ENCODE peak calls at places on chromosomes 7 and 10, in five cellular contexts. One of them, this sample, is unnamed. For H3K9me3, the result is how much of the 10 kb centered on the place peaks cover.

GRCh38 chr10:48296699-48297098 is 9.8 kb upstream of the MAPK8 start:
- DNase-seq in spleen: no peak
- DNase-seq in PC-9: no peak
- DNase-seq in A549: no peak
- DNase-seq in suprapubic skin: no peak
- DNase-seq in this sample: no peak

GRCh38 chr10:62861507-62861906 is 45.3 kb upstream of the EGR2 start:
- DNase-seq in spleen: no peak
- DNase-seq in PC-9: no peak
- DNase-seq in A549: no peak
- DNase-seq in suprapubic skin: no peak
- DNase-seq in this sample: no peak

GRCh38 chr10:19730071-19730470 is 86.2 kb upstream of the PLXDC2 start:
- DNase-seq in spleen: no peak
- DNase-seq in PC-9: no peak
- DNase-seq in A549: no peak
- DNase-seq in suprapubic skin: no peak
- DNase-seq in this sample: no peak

GRCh38 chr10:29407280-29407858 is 118.5 kb downstream of the LYZL1 start:
- DNase-seq in spleen: no peak
- DNase-seq in PC-9: no peak
- DNase-seq in A549: peak
- DNase-seq in suprapubic skin: no peak
- DNase-seq in this sample: no peak

GRCh38 chr10:100982916-100983830 is 4.1 kb downstream of the MRPL43 start:
- DNase-seq in spleen: peak
- DNase-seq in PC-9: no peak
- DNase-seq in A549: no peak
- DNase-seq in suprapubic skin: peak
- DNase-seq in this sample: no peak

GRCh38 chr10:23826399-23826798 is 382.5 kb upstream of the KIAA1217 start:
- DNase-seq in spleen: no peak
- DNase-seq in PC-9: no peak
- DNase-seq in A549: peak
- DNase-seq in suprapubic skin: no peak
- DNase-seq in this sample: no peak

GRCh38 chr10:86188796-86189558 is 177.6 kb downstream of the GRID1 start:
- DNase-seq in spleen: peak
- DNase-seq in PC-9: no peak
- DNase-seq in A549: no peak
- DNase-seq in suprapubic skin: peak
- DNase-seq in this sample: no peak

GRCh38 chr10:68239596-68240150 is 7.8 kb upstream of the ATOH7 start:
- DNase-seq in spleen: no peak
- DNase-seq in PC-9: no peak
- DNase-seq in A549: no peak
- DNase-seq in suprapubic skin: no peak
- DNase-seq in this sample: no peak

GRCh38 chr10:8375137-8375536 is 320.6 kb downstream of the GATA3 start:
- DNase-seq in spleen: no peak
- DNase-seq in PC-9: no peak
- DNase-seq in A549: no peak
- DNase-seq in suprapubic skin: no peak
- DNase-seq in this sample: no peak

GRCh38 chr7:28984631-28985030 is 26.5 kb upstream of the TRIL start:
- DNase-seq in spleen: no peak
- DNase-seq in PC-9: peak
- DNase-seq in A549: no peak
- DNase-seq in suprapubic skin: no peak
- DNase-seq in this sample: no peak

GRCh38 chr7:3267928-3268690 is 32.9 kb upstream of the SDK1 start:
- DNase-seq in spleen: no peak
- DNase-seq in PC-9: peak
- DNase-seq in A549: peak
- DNase-seq in suprapubic skin: no peak
- DNase-seq in this sample: no peak

GRCh38 chr10:36023939-36024338 is 381.8 kb upstream of the FZD8 start:
- DNase-seq in spleen: no peak
- DNase-seq in PC-9: no peak
- DNase-seq in A549: peak
- DNase-seq in suprapubic skin: no peak
- DNase-seq in this sample: no peak

GRCh38 chr10:87798082-87798481 is 19.9 kb downstream of the ATAD1 start:
- DNase-seq in spleen: no peak
- DNase-seq in PC-9: no peak
- DNase-seq in A549: no peak
- DNase-seq in suprapubic skin: no peak
- DNase-seq in this sample: no peak

GRCh38 chr10:122703483-122704448 is 4.1 kb upstream of the C10orf120 start:
- DNase-seq in spleen: peak
- DNase-seq in PC-9: no peak
- DNase-seq in A549: peak
- DNase-seq in suprapubic skin: no peak
- DNase-seq in this sample: peak

GRCh38 chr10:48708144-48708543 is 23.5 kb downstream of the WDFY4 start:
- DNase-seq in spleen: no peak
- DNase-seq in PC-9: no peak
- DNase-seq in A549: no peak
- DNase-seq in suprapubic skin: no peak
- DNase-seq in this sample: no peak

GRCh38 chr7:22485189-22485588 is 14.8 kb downstream of the STEAP1B start:
- DNase-seq in spleen: no peak
- DNase-seq in PC-9: peak
- DNase-seq in A549: no peak
- DNase-seq in suprapubic skin: no peak
- DNase-seq in this sample: no peak

GRCh38 chr10:122730238-122730637 is 30.6 kb upstream of the C10orf120 start:
- DNase-seq in spleen: no peak
- DNase-seq in PC-9: no peak
- DNase-seq in A549: no peak
- DNase-seq in suprapubic skin: no peak
- DNase-seq in this sample: no peak

GRCh38 chr7:119681336-119681735 is 591.6 kb upstream of the KCND2 start:
- DNase-seq in spleen: no peak
- DNase-seq in PC-9: no peak
- DNase-seq in A549: no peak
- DNase-seq in suprapubic skin: no peak
- DNase-seq in this sample: no peak

GRCh38 chr10:72276013-72276387 is 2.3 kb downstream of the DDIT4 start:
- DNase-seq in spleen: no peak
- DNase-seq in PC-9: peak
- DNase-seq in A549: peak
- DNase-seq in suprapubic skin: no peak
- DNase-seq in this sample: peak

GRCh38 chr7:130513447-130513846 is 21.6 kb downstream of the MEST start:
- DNase-seq in spleen: no peak
- DNase-seq in PC-9: no peak
- DNase-seq in A549: no peak
- DNase-seq in suprapubic skin: no peak
- DNase-seq in this sample: no peak

GRCh38 chr7:149714910-149715471 is 58.4 kb downstream of the ZNF467 start:
- DNase-seq in spleen: peak
- DNase-seq in PC-9: no peak
- DNase-seq in A549: no peak
- DNase-seq in suprapubic skin: peak
- DNase-seq in this sample: peak
- H3K27ac ChIP-seq in spleen: peak
- H3K27ac ChIP-seq in PC-9: no peak
- H3K27ac ChIP-seq in A549: peak
- H3K27ac ChIP-seq in suprapubic skin: peak
- H3K27ac ChIP-seq in this sample: peak

GRCh38 chr10:82191653-82192052 is 316.7 kb downstream of the NRG3 start:
- DNase-seq in spleen: no peak
- DNase-seq in PC-9: no peak
- DNase-seq in A549: no peak
- DNase-seq in suprapubic skin: no peak
- DNase-seq in this sample: no peak
- H3K9me3 ChIP-seq in spleen: under half
- H3K9me3 ChIP-seq in PC-9: under half
- H3K9me3 ChIP-seq in A549: under half
- H3K9me3 ChIP-seq in suprapubic skin: under half
- H3K9me3 ChIP-seq in this sample: under half

GRCh38 chr10:95430231-95430951 is 130.8 kb downstream of the SORBS1 start:
- DNase-seq in spleen: no peak
- DNase-seq in PC-9: peak
- DNase-seq in A549: peak
- DNase-seq in suprapubic skin: no peak
- DNase-seq in this sample: peak

GRCh38 chr10:95435548-95436279 is 125.5 kb downstream of the SORBS1 start:
- DNase-seq in spleen: no peak
- DNase-seq in PC-9: no peak
- DNase-seq in A549: no peak
- DNase-seq in suprapubic skin: no peak
- DNase-seq in this sample: no peak

GRCh38 chr10:95437669-95438068 is 123.5 kb downstream of the SORBS1 start:
- DNase-seq in spleen: no peak
- DNase-seq in PC-9: no peak
- DNase-seq in A549: no peak
- DNase-seq in suprapubic skin: no peak
- DNase-seq in this sample: no peak

GRCh38 chr10:95431900-95432342 is 129.2 kb downstream of the SORBS1 start:
- DNase-seq in spleen: no peak
- DNase-seq in PC-9: no peak
- DNase-seq in A549: no peak
- DNase-seq in suprapubic skin: no peak
- DNase-seq in this sample: no peak

DNA sequence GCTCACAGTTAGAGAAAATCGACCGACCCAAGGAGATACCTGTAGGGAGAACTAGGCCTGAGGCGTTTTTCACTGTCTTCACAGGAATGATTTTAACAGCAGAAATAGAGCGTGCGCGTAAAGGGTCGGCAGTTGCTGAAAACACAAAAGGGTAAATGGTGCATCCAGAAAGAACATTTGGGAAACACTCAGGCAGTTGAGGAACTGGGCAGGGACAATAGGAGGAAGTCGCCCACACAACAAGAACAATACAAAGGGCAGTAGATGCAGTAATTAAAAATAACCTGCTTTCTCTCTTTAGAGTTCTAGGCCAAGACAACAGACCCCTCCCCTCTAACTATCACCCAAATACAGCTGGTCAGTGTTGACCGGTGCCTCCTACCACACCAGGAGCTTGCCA is 126.6 kb downstream of the SORBS1 start:
- DNase-seq in spleen: no peak
- DNase-seq in PC-9: no peak
- DNase-seq in A549: no peak
- DNase-seq in suprapubic skin: no peak
- DNase-seq in this sample: no peak
- H3K27ac ChIP-seq in spleen: peak
- H3K27ac ChIP-seq in PC-9: no peak
- H3K27ac ChIP-seq in A549: no peak
- H3K27ac ChIP-seq in suprapubic skin: peak
- H3K27ac ChIP-seq in this sample: no peak

GRCh38 chr10:127534074-127534473 is 15.0 kb upstream of the NPS start:
- DNase-seq in spleen: no peak
- DNase-seq in PC-9: no peak
- DNase-seq in A549: no peak
- DNase-seq in suprapubic skin: no peak
- DNase-seq in this sample: no peak

GRCh38 chr10:127536972-127537760 is 11.9 kb upstream of the NPS start:
- DNase-seq in spleen: no peak
- DNase-seq in PC-9: no peak
- DNase-seq in A549: no peak
- DNase-seq in suprapubic skin: no peak
- DNase-seq in this sample: no peak

GRCh38 chr10:127534511-127534910 is 14.6 kb upstream of the NPS start:
- DNase-seq in spleen: no peak
- DNase-seq in PC-9: no peak
- DNase-seq in A549: no peak
- DNase-seq in suprapubic skin: no peak
- DNase-seq in this sample: no peak

GRCh38 chr10:127537924-127538323 is 11.2 kb upstream of the NPS start:
- DNase-seq in spleen: no peak
- DNase-seq in PC-9: no peak
- DNase-seq in A549: no peak
- DNase-seq in suprapubic skin: no peak
- DNase-seq in this sample: no peak

GRCh38 chr10:127535802-127536515 is 13.2 kb upstream of the NPS start:
- DNase-seq in spleen: no peak
- DNase-seq in PC-9: no peak
- DNase-seq in A549: no peak
- DNase-seq in suprapubic skin: no peak
- DNase-seq in this sample: no peak
- H3K9me3 ChIP-seq in spleen: under half
- H3K9me3 ChIP-seq in PC-9: under half
- H3K9me3 ChIP-seq in A549: under half
- H3K9me3 ChIP-seq in suprapubic skin: under half
- H3K9me3 ChIP-seq in this sample: under half

GRCh38 chr7:55043691-55044090 is 24.9 kb downstream of the EGFR start:
- DNase-seq in spleen: no peak
- DNase-seq in PC-9: peak
- DNase-seq in A549: no peak
- DNase-seq in suprapubic skin: no peak
- DNase-seq in this sample: no peak
- H3K27ac ChIP-seq in spleen: no peak
- H3K27ac ChIP-seq in PC-9: peak
- H3K27ac ChIP-seq in A549: no peak
- H3K27ac ChIP-seq in suprapubic skin: peak
- H3K27ac ChIP-seq in this sample: no peak

GRCh38 chr10:37794305-37794976 is 63.0 kb downstream of the ZNF248 start:
- DNase-seq in spleen: no peak
- DNase-seq in PC-9: no peak
- DNase-seq in A549: no peak
- DNase-seq in suprapubic skin: no peak
- DNase-seq in this sample: no peak

GRCh38 chr10:37784678-37785077 is 72.7 kb downstream of the ZNF248 start:
- DNase-seq in spleen: no peak
- DNase-seq in PC-9: no peak
- DNase-seq in A549: no peak
- DNase-seq in suprapubic skin: no peak
- DNase-seq in this sample: no peak

DNA sequence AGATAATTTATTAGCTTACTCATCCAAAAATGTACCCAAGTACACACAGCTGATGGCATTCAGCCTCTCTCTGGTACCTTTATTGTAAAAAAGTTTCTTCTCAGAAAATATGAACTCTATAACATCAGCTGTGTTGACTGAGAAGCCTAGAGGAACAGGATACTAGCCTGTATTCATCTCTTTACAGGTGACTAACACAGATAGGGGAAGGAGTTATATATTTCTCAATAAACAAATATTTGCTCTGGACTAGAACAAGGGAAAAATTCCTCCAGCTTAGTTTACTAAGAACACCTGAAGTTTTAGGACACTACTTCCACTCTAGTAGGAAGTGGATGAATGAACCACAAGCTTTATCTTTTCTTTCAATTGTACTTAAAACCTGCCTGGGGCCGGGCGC is 67.8 kb downstream of the ZNF248 start:
- DNase-seq in spleen: no peak
- DNase-seq in PC-9: peak
- DNase-seq in A549: no peak
- DNase-seq in suprapubic skin: no peak
- DNase-seq in this sample: no peak
- H3K9me3 ChIP-seq in spleen: half or more
- H3K9me3 ChIP-seq in PC-9: under half
- H3K9me3 ChIP-seq in A549: under half
- H3K9me3 ChIP-seq in suprapubic skin: under half
- H3K9me3 ChIP-seq in this sample: under half

This sample was measured in effector memory CD4-positive, alpha-beta T cell.